ENCODE peak calls at places on chromosomes 13 and 19, in four cellular contexts. Q is SK-N-SH, G is gastrocnemius medialis, A is hepatocyte. I is an unnamed sample.

GRCh38 chr19:5394907-5395505 is 54.4 kb upstream of the PTPRS start:
- DNase-seq in Q (no peak), G (no peak), A (no peak), I (no peak)

GRCh38 chr13:36026556-36026955 is 104.6 kb downstream of the DCLK1 start:
- DNase-seq in Q (no peak), G (no peak), A (no peak), I (no peak)

GRCh38 chr19:955803-956746 is 28.1 kb upstream of the WDR18 start:
- DNase-seq in Q (no peak), G (no peak), A (peak; percentile 82), I (no peak)

GRCh38 chr13:73732350-73732749 is 401.9 kb downstream of the KLF12 start:
- DNase-seq in Q (no peak), G (no peak), A (no peak), I (no peak)

GRCh38 chr13:66424417-66424816 is 805.7 kb downstream of the PCDH9 start:
- DNase-seq in Q (no peak), G (no peak), A (no peak), I (no peak)

GRCh38 chr13:114339779-114340534 is 25.7 kb downstream of the CHAMP1 start:
- DNase-seq in Q (peak; percentile 70), G (peak; percentile 35), A (no peak), I (peak; percentile 56)

GRCh38 chr19:55385236-55385748 is 440 bp upstream of the RPL28 start:
- DNase-seq in Q (peak; percentile 90), G (peak; percentile 96), A (peak; percentile 95), I (peak; percentile 98)

GRCh38 chr13:112893570-112894422 is 75.2 kb upstream of the MCF2L start:
- DNase-seq in Q (peak; percentile 94), G (no peak), A (peak; percentile 89), I (no peak)

GRCh38 chr13:98349731-98350305 is 172.7 kb upstream of the RNF113B start:
- DNase-seq in Q (peak; percentile 24), G (no peak), A (peak; percentile 34), I (peak; percentile 24)

GRCh38 chr19:29672933-29673336 is 7.7 kb downstream of the PLEKHF1 start:
- DNase-seq in Q (no peak), G (peak; percentile 50), A (no peak), I (no peak)

GRCh38 chr19:14432817-14433453 is at the start of gene PKN1:
- DNase-seq in Q (peak; percentile 95), G (no peak), A (peak; percentile 84), I (peak; percentile 52)

GRCh38 chr19:51552996-51553725 is 17.9 kb upstream of the ZNF175 start:
- DNase-seq in Q (peak; percentile 40), G (no peak), A (peak; percentile 72), I (peak; percentile 78)

GRCh38 chr13:114140909-114141255 is 8.5 kb upstream of the RASA3 start:
- DNase-seq in Q (no peak), G (no peak), A (no peak), I (no peak)

GRCh38 chr13:94813920-94814500 is 101.7 kb upstream of the SOX21 start:
- DNase-seq in Q (no peak), G (no peak), A (no peak), I (no peak)

GRCh38 chr13:98466634-98467236 is 110.2 kb downstream of the STK24 start:
- DNase-seq in Q (peak; percentile 68), G (no peak), A (no peak), I (peak; percentile 56)

GRCh38 chr13:113845055-113845454 is 18.8 kb downstream of the GAS6 start:
- DNase-seq in Q (no peak), G (no peak), A (no peak), I (no peak)

GRCh38 chr19:32350492-32350891 is 5.1 kb downstream of the ZNF507 start:
- DNase-seq in Q (no peak), G (no peak), A (peak; percentile 40), I (no peak)

GRCh38 chr19:39264306-39265290 is 3.6 kb upstream of the IFNL2 start:
- DNase-seq in Q (no peak), G (no peak), A (peak; percentile 49), I (no peak)

GRCh38 chr19:42091300-42092266 is 15.6 kb downstream of the ZNF574 start:
- DNase-seq in Q (peak; percentile 50), G (no peak), A (no peak), I (no peak)

GRCh38 chr13:26584713-26585112 is 27.2 kb downstream of the WASF3 start:
- DNase-seq in Q (no peak), G (no peak), A (peak; percentile 15), I (peak; percentile 22)

GRCh38 chr13:40764587-40765403 is 6.2 kb downstream of the MRPS31 start:
- DNase-seq in Q (no peak), G (no peak), A (no peak), I (no peak)

GRCh38 chr13:112210401-112210800 is 143.5 kb downstream of the SOX1 start:
- DNase-seq in Q (no peak), G (no peak), A (no peak), I (no peak)

GRCh38 chr13:57491318-57491717 is 140.2 kb upstream of the PCDH17 start:
- DNase-seq in Q (no peak), G (no peak), A (no peak), I (no peak)

GRCh38 chr13:83867708-83868107 is 14.6 kb downstream of the SLITRK1 start:
- DNase-seq in Q (no peak), G (no peak), A (no peak), I (no peak)

GRCh38 chr13:82636119-82636518 is 1246.2 kb downstream of the SLITRK1 start:
- DNase-seq in Q (no peak), G (no peak), A (no peak), I (no peak)

GRCh38 chr13:101751488-101751887 is 299.0 kb downstream of the ITGBL1 start:
- DNase-seq in Q (peak; percentile 31), G (no peak), A (peak; percentile 52), I (no peak)

GRCh38 chr19:8459520-8460260 is 14.9 kb downstream of the HNRNPM start:
- DNase-seq in Q (no peak), G (no peak), A (no peak), I (no peak)
- H3K4me1 ChIP-seq in Q (peaks cover 26% of the 10 kb centered on the region), G (peaks cover 93% of the 10 kb centered on the region), A (peaks cover 49% of the 10 kb centered on the region), I (peaks cover 62% of the 10 kb centered on the region)

GRCh38 chr13:50911051-50911690 is 1.6 kb downstream of the RNASEH2B start:
- DNase-seq in Q (peak; percentile 46), G (no peak), A (no peak), I (no peak)

GRCh38 chr13:50911937-50912624 is 2.5 kb downstream of the RNASEH2B start:
- DNase-seq in Q (peak; percentile 68), G (peak; percentile 71), A (peak; percentile 90), I (peak; percentile 85)

GRCh38 chr13:50909605-50910482 is at the start of gene RNASEH2B:
- DNase-seq in Q (peak; percentile 89), G (peak; percentile 39), A (peak; percentile 79), I (peak; percentile 66)

GRCh38 chr13:50908371-50908770 is 1.2 kb upstream of the RNASEH2B start:
- DNase-seq in Q (no peak), G (no peak), A (no peak), I (no peak)

DNA sequence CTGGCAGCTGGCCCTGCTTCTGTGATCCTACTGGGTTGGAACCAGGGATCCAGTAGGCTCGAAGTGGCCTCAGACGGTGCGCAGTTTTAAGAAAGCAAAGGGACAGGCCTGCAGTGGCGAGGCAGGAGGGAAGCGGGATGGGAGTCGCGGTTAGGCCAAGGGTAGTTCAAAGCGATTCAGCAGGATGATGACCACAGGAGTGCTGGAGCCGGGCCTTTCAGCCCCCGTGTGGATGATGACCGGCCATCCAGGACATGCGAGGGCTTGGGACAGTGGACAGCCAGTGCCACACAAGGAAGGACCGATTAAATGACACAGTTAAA is 853 bp downstream of the RNASEH2B start:
- DNase-seq in Q (peak; percentile 73), G (no peak), A (no peak), I (no peak)
- TF ChIP-seq CTCF in Q (peak; percentile 15), G (no peak), A (peak; percentile 2), I (no peak)

GRCh38 chr13:47904891-47905290 is 96.2 kb downstream of the SUCLA2 start:
- DNase-seq in Q (no peak), G (no peak), A (no peak), I (no peak)
- H3K4me1 ChIP-seq in Q (peaks cover 3% of the 10 kb centered on the region), G (no peaks in the 10 kb centered on the region), A (no peaks in the 10 kb centered on the region), I (peaks cover 4% of the 10 kb centered on the region)

GRCh38 chr13:32415019-32415418 is 12.9 kb downstream of the N4BP2L1 start:
- DNase-seq in Q (peak; percentile 30), G (no peak), A (no peak), I (no peak)
- TF ChIP-seq CTCF in Q (peak; percentile 61), G (peak; percentile 32), A (peak; percentile 30), I (peak; percentile 11)

DNA sequence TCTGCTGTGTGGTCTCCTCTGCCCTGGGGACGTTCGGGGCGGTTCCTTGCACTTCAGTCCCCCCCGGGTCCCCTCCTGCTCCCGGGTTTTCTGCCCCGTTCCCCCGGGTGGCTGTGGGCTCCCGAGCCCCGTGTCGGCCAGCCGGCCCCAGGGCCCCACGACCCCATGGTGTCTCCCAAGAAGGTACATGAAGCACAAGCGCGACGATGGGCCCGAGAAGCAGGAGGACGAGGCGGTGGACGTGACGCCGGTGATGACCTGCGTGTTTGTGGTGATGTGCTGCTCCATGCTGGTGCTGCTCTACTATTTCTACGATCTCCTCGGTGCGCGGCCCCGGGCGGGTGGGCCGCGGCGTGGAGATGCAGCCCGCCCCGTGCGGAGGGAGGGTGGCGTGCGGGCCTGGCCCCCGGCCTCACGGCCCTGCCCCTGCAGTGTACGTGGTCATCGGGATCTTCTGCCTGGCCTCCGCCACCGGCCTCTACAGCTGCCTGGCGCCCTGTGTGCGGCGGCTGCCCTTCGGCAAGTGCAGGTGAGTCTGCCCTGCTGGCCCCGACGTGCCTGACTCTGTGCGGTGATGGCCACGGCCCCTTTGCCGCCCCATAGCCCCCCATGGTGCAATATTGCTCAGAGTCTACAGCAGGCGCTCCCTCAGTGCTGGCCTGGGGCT is 11.3 kb downstream of the SPPL2B start:
- DNase-seq in Q (no peak), G (no peak), A (no peak), I (no peak)
- H3K4me1 ChIP-seq in Q (no peaks in the 10 kb centered on the region), G (no peaks in the 10 kb centered on the region), A (peaks cover 4% of the 10 kb centered on the region), I (no peaks in the 10 kb centered on the region)

DNA sequence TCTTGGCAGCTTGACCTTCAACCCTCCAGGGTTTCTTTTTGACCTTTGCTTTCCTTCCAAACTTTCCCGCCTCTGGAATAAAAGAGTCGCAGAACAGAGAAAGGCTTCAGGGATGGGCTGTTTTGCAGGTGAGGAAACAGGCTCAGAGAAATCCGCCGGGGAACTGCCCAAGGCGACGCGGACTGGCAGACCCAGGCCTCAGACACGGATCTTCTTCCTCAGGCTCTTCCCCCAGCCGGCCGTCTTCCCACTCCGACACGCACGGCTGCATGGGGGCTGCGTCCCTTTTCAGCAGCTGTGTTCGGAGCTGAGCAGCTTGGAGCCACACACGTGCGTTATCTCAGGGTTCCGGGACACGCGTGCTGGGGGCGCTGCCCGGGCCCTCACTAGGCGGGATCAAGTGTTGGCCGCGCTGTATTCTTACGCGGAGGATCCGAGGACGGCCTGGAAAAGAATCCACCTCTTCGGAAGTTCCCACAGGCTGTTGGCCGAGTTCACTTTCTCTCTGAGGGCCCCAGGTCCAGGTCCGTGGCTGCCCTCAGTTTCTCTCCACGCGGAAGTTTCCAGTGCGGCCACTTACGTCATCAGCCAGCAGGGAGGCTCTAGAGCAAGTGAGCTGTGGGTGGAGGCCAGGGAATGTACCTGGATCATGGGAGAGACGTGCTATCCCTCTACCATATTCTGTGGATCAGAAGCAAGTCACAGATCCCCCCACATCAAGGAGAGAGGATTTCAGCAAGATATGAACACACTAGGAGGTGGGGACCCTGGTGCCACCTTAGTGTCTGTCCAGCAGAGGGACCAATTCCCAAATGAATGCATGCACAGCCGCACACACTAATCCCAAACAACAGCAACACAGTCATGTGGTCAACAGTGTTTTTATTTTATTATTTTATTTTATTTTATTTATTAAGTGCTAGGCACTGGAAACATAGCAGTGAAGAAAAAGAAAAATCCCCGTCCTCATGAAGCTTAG is 100.4 kb downstream of the ING1 start:
- DNase-seq in Q (no peak), G (no peak), A (no peak), I (no peak)
- TF ChIP-seq CTCF in Q (no peak), G (no peak), A (no peak), I (no peak)

I was measured in adrenal gland.